ENCODE peak calls at places on chromosomes 11 and 22, in six cellular contexts. P is AG04449, O is adrenal gland, X is endothelial cell, Y is nephron progenitor cell, E is HFF-Myc. D is an unnamed sample.

GRCh38 chr11:12174145-12175143 is 64.1 kb downstream of the MICAL2 start:
- DNase-seq in Y (no peak), P (no peak), E (no peak), O (no peak), X (no peak), D (peak; percentile 71)

GRCh38 chr11:66115638-66116410 is 45.8 kb downstream of the PACS1 start:
- DNase-seq in O (no peak), Y (no peak), X (no peak), E (no peak), P (no peak), D (peak; percentile 35)

GRCh38 chr11:62340269-62340901 is 3.1 kb downstream of the ASRGL1 start:
- DNase-seq in Y (peak; percentile 38), E (peak; percentile 10), X (peak; percentile 50), P (peak; percentile 12), O (peak; percentile 81), D (peak; percentile 47)

GRCh38 chr11:7251836-7252682 is at the start of gene SYT9:
- DNase-seq in E (no peak), Y (peak; percentile 87), P (no peak), X (peak; percentile 55), O (peak; percentile 69), D (peak; percentile 16)

GRCh38 chr11:61254403-61255025 is 13.5 kb downstream of the PGA5 start:
- DNase-seq in X (peak; percentile 77), P (no peak), Y (peak; percentile 74), E (peak; percentile 39), O (peak; percentile 78), D (peak; percentile 36)

GRCh38 chr11:44333271-44334218 is 23.6 kb upstream of the ALX4 start:
- DNase-seq in X (no peak), P (no peak), Y (no peak), E (no peak), O (no peak), D (no peak)

GRCh38 chr22:30932661-30933060 is 35.9 kb downstream of the MORC2 start:
- DNase-seq in Y (no peak), O (no peak), E (no peak), P (no peak), X (no peak), D (no peak)

GRCh38 chr11:67389477-67389876 is 2.3 kb upstream of the RAD9A start:
- DNase-seq in E (no peak), Y (peak; percentile 74), P (no peak), O (peak; percentile 75), X (peak; percentile 75), D (no peak)

GRCh38 chr11:9206496-9206895 is 58.7 kb downstream of the DENND5A start:
- DNase-seq in O (no peak), P (peak; percentile 50), Y (no peak), E (no peak), X (no peak), D (peak; percentile 65)

GRCh38 chr11:19712281-19713220 is at the start of gene NAV2:
- DNase-seq in E (peak; percentile 67), X (peak; percentile 91), Y (peak; percentile 92), O (peak; percentile 97), P (no peak), D (peak; percentile 96)

GRCh38 chr11:64580387-64580786 is 10.6 kb upstream of the SLC22A12 start:
- DNase-seq in P (no peak), X (no peak), Y (no peak), O (no peak), E (no peak), D (no peak)

GRCh38 chr11:70828498-70829159 is 423.7 kb downstream of the SHANK2 start:
- DNase-seq in P (no peak), X (no peak), E (no peak), O (peak; percentile 84), Y (no peak), D (no peak)

GRCh38 chr11:9664276-9665171 is 647 bp downstream of the SWAP70 start:
- DNase-seq in P (no peak), X (peak; percentile 9), E (no peak), O (peak; percentile 62), Y (no peak), D (peak; percentile 67)

GRCh38 chr11:73429121-73429740 is 53.0 kb downstream of the RELT start:
- DNase-seq in P (no peak), O (no peak), E (no peak), Y (no peak), X (no peak), D (peak; percentile 76)

GRCh38 chr11:120139316-120140069 is 1.6 kb upstream of the TRIM29 start:
- DNase-seq in O (peak; percentile 34), Y (no peak), X (no peak), E (no peak), P (no peak), D (no peak)

GRCh38 chr11:69115586-69116560 is 39.9 kb upstream of the SMIM38 start:
- DNase-seq in O (no peak), Y (no peak), E (no peak), X (no peak), P (no peak), D (no peak)

GRCh38 chr22:50017701-50018224 is 5.2 kb upstream of the IL17REL start:
- DNase-seq in E (no peak), P (no peak), O (no peak), Y (no peak), X (no peak), D (no peak)

GRCh38 chr11:114163231-114163631 is 103.7 kb downstream of the ZBTB16 start:
- DNase-seq in E (no peak), Y (no peak), P (no peak), X (no peak), O (no peak), D (no peak)

GRCh38 chr22:28728002-28728401 is 13.6 kb downstream of the CHEK2 start:
- DNase-seq in O (no peak), X (no peak), E (no peak), Y (no peak), P (no peak), D (no peak)

GRCh38 chr11:100902454-100903141 is 215.5 kb downstream of the ARHGAP42 start:
- DNase-seq in O (no peak), P (no peak), Y (no peak), X (no peak), E (no peak), D (no peak)

GRCh38 chr11:24421766-24422165 is 75.1 kb upstream of the LUZP2 start:
- DNase-seq in E (no peak), Y (no peak), O (no peak), X (no peak), P (no peak), D (peak; percentile 12)

GRCh38 chr11:63765688-63766241 is 2.8 kb downstream of the ZFTA start:
- DNase-seq in X (no peak), Y (peak; percentile 17), P (no peak), E (no peak), O (peak; percentile 58), D (no peak)

GRCh38 chr11:66973956-66974585 is 1.0 kb upstream of the C11orf86 start:
- DNase-seq in Y (no peak), O (no peak), E (no peak), P (no peak), X (no peak), D (no peak)

GRCh38 chr11:68783216-68783821 is 32.0 kb upstream of the TESMIN start:
- DNase-seq in X (no peak), E (no peak), Y (no peak), P (no peak), O (no peak), D (no peak)

GRCh38 chr11:117126223-117126965 is 17.7 kb upstream of the PAFAH1B2 start:
- DNase-seq in E (no peak), Y (no peak), O (no peak), P (no peak), X (no peak), D (no peak)

GRCh38 chr11:113675003-113675471 is 31.1 kb downstream of the TMPRSS5 start:
- DNase-seq in O (no peak), P (peak; percentile 86), Y (no peak), X (no peak), E (peak; percentile 30), D (peak; percentile 96)

GRCh38 chr11:48087974-48088681 is 107.8 kb downstream of the PTPRJ start:
- DNase-seq in Y (no peak), P (no peak), E (no peak), X (no peak), O (peak; percentile 57), D (no peak)

GRCh38 chr11:34840736-34841386 is 75.3 kb downstream of the APIP start:
- DNase-seq in Y (no peak), O (no peak), P (no peak), E (peak; percentile 10), X (no peak), D (no peak)
- TF ChIP-seq CTCF in Y (peak; percentile 21), O (no peak), P (peak; percentile 42), E (peak; percentile 69), X (peak; percentile 39), D (peak; percentile 57)

GRCh38 chr11:124779568-124779967 is 17.5 kb upstream of the ESAM start:
- DNase-seq in E (no peak), X (no peak), P (no peak), O (no peak), Y (no peak), D (no peak)

GRCh38 chr11:124784051-124784450 is 16.2 kb downstream of the MSANTD2 start:
- DNase-seq in E (no peak), O (no peak), X (no peak), P (no peak), Y (no peak), D (no peak)

GRCh38 chr11:124776865-124777645 is 15.0 kb upstream of the ESAM start:
- DNase-seq in X (no peak), O (no peak), P (no peak), Y (no peak), E (no peak), D (no peak)

GRCh38 chr11:124783002-124783401 is 17.2 kb downstream of the MSANTD2 start:
- DNase-seq in E (no peak), Y (no peak), P (no peak), X (no peak), O (no peak), D (no peak)

GRCh38 chr11:124778281-124778680 is 16.2 kb upstream of the ESAM start:
- DNase-seq in P (no peak), Y (no peak), O (no peak), X (no peak), E (no peak), D (no peak)
- TF ChIP-seq CTCF in P (no peak), Y (no peak), O (no peak), X (no peak), E (peak; percentile 21), D (peak; percentile 23)

DNA sequence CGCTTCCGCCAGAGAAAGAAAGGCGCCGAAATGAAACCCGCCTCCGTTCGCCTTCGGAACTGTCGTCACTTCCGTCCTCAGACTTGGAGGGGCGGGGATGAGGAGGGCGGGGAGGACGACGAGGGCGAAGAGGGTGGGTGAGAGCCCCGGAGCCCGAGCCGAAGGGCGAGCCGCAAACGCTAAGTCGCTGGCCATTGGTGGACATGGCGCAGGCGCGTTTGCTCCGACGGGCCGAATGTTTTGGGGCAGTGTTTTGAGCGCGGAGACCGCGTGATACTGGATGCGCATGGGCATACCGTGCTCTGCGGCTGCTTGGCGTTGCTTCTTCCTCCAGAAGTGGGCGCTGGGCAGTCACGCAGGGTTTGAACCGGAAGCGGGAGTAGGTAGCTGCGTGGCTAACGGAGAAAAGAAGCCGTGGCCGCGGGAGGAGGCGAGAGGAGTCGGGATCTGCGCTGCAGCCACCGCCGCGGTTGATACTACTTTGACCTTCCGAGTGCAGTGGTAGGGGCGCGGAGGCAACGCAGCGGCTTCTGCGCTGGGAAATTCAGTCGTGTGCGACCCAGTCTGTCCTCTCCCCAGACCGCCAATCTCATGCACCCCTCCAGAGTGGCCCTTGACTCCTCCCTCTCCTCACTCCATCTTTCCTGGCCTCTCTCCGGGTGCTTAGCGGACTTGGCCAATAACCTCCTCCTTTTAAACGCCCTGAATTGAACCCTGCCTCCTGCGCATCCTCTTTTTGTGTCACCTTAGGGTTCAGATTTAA is at the start of gene ATM:
- DNase-seq in O (peak; percentile 100), X (peak; percentile 98), E (peak; percentile 98), P (peak; percentile 93), Y (peak; percentile 99), D (peak; percentile 99)
- TF ChIP-seq CTCF in O (peak; percentile 59), X (peak; percentile 35), E (peak; percentile 83), P (peak; percentile 94), Y (peak; percentile 54), D (peak; percentile 89)

GRCh38 chr11:18634140-18635032 is at the start of gene SPTY2D1:
- DNase-seq in E (peak; percentile 97), O (peak; percentile 100), P (peak; percentile 96), Y (peak; percentile 94), X (peak; percentile 97), D (peak; percentile 100)
- TF ChIP-seq CTCF in E (no peak), O (no peak), P (no peak), Y (no peak), X (no peak), D (no peak)

D was measured in astrocyte of the spinal cord.